ENCODE peak calls at places on chromosomes 3 and 15, in seven cellular contexts. O is Caco-2, Y is fibroblast of mammary gland, F is esophagus squamous epithelium, G is epithelial cell of esophagus, S is gastrocnemius medialis, Q is left lung. C is an unnamed sample.

GRCh38 chr3:123375014-123375940 is 73.6 kb downstream of the ADCY5 start:
- DNase-seq in G (no peak), Q (no peak), S (no peak), F (no peak), O (no peak), Y (no peak), C (no peak)

GRCh38 chr15:83605049-83605448 is 48.9 kb upstream of the ADAMTSL3 start:
- DNase-seq in S (no peak), O (no peak), Y (no peak), Q (no peak), G (no peak), F (no peak), C (no peak)

GRCh38 chr3:127742580-127742979 is 69.8 kb downstream of the ABTB1 start:
- DNase-seq in Q (no peak), F (no peak), Y (no peak), G (no peak), S (no peak), O (no peak), C (no peak)

GRCh38 chr3:46369675-46370132 is 1.0 kb upstream of the CCR5 start:
- DNase-seq in Y (no peak), F (no peak), O (no peak), Q (no peak), S (no peak), G (no peak), C (no peak)

GRCh38 chr3:139124197-139124596 is 79.5 kb upstream of the PRR23C start:
- DNase-seq in O (no peak), Q (no peak), G (no peak), S (no peak), F (no peak), Y (no peak), C (no peak)

GRCh38 chr3:97359958-97360357 is 404.6 kb upstream of the ARL6 start:
- DNase-seq in O (no peak), S (no peak), Y (no peak), G (no peak), F (no peak), Q (no peak), C (no peak)

GRCh38 chr3:182445576-182445975 is 347.7 kb upstream of the ATP11B start:
- DNase-seq in G (no peak), Q (peak), O (peak), Y (no peak), F (no peak), S (no peak), C (no peak)

GRCh38 chr15:98896002-98896721 is 111.4 kb downstream of the PGPEP1L start:
- DNase-seq in O (no peak), G (peak), Y (peak), F (no peak), S (no peak), Q (no peak), C (peak)

GRCh38 chr15:64558460-64559179 is 98.2 kb downstream of the ZNF609 start:
- DNase-seq in O (no peak), F (no peak), G (no peak), Y (no peak), Q (no peak), S (no peak), C (no peak)
- H3K4me3 ChIP-seq in O (no peak), F (no peak), G (no peak), Y (no peak), Q (no peak), S (no peak), C (no peak)

GRCh38 chr3:14373753-14374376 is 28.5 kb upstream of the SLC6A6 start:
- DNase-seq in G (no peak), S (no peak), Y (no peak), Q (no peak), F (no peak), O (no peak), C (no peak)

GRCh38 chr3:14377044-14377837 is 25.2 kb upstream of the SLC6A6 start:
- DNase-seq in Q (no peak), G (no peak), Y (no peak), O (no peak), S (no peak), F (no peak), C (no peak)

GRCh38 chr3:14374444-14374883 is 27.9 kb upstream of the SLC6A6 start:
- DNase-seq in G (peak), Y (no peak), S (no peak), O (peak), Q (peak), F (no peak), C (no peak)

GRCh38 chr3:14376348-14377043 is 25.9 kb upstream of the SLC6A6 start:
- DNase-seq in Y (no peak), Q (peak), S (no peak), G (no peak), O (no peak), F (no peak), C (no peak)

GRCh38 chr3:14375192-14375591 is 27.2 kb upstream of the SLC6A6 start:
- DNase-seq in F (no peak), O (no peak), Y (no peak), G (no peak), S (no peak), Q (peak), C (no peak)
- TF ChIP-seq CTCF in F (no peak), O (no peak), Y (no peak), G (no peak), S (no peak), Q (no peak), C (no peak)

DNA sequence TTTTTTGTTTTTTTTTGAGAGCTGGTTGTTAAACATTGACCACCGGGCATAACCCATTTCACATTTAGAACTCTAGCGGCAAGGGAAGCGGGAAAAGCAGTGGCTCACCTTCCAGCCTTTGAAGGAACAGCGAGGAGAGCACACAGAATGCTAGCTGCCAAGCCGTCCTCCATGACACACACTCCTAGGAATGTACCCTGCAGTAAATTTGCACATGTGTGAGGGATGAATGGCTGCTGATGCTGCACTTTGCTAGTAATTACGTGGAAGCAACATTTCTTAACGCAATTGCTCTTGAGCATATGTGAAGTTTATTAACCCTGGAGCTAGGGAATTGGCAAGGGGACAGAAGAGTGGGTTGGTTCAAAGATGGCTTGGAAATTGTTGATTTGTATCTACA is 123.7 kb downstream of the CHSY1 start:
- DNase-seq in F (no peak), Q (no peak), Y (peak), G (peak), O (no peak), S (no peak), C (peak)
- H3K4me3 ChIP-seq in F (no peak), Q (no peak), Y (no peak), G (no peak), O (no peak), S (no peak), C (no peak)

GRCh38 chr15:41661078-41661528 is 898 bp downstream of the MGA start:
- DNase-seq in O (no peak), F (no peak), Y (no peak), Q (no peak), G (no peak), S (no peak), C (no peak)
- TF ChIP-seq CTCF in O (no peak), F (no peak), Y (no peak), Q (no peak), G (no peak), S (no peak), C (no peak)

GRCh38 chr15:39130556-39131379 is 450.1 kb upstream of the THBS1 start:
- DNase-seq in O (no peak), G (no peak), F (no peak), Q (no peak), Y (peak), S (no peak), C (peak)
- H3K4me3 ChIP-seq in O (no peak), G (no peak), F (no peak), Q (no peak), Y (no peak), S (no peak), C (no peak)

DNA sequence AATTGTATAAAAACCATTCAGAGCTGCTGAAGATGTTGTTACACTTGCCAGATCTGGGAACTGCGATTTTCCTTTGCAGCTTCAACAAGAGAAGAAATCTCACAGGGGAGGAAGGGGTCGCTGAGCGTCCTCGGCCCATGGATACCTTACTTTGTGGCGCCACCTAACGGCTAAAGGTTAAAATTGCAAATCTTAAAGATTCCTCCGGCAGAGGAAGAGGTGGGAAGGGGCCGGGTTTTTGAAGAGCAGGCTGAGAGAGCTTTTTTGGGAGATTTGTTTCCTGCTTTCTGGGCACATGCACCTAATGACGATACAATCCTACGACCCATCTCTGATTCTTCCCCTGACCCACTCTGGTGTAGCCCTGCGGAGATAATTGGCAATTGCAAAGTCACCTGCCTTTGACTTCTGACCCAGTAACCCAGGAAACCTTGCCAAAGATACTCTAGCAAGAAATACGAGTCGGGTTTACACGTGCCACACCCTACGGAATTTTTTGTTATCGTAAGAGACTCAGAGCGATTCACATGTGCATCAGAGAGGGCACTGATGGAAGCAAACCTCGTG is 55.4 kb upstream of the CHRNA7 start:
- DNase-seq in Q (no peak), O (peak), S (no peak), G (no peak), F (no peak), Y (peak), C (no peak)
- TF ChIP-seq CTCF in Q (peak), O (peak), S (peak), G (peak), F (peak), Y (peak), C (peak)

DNA sequence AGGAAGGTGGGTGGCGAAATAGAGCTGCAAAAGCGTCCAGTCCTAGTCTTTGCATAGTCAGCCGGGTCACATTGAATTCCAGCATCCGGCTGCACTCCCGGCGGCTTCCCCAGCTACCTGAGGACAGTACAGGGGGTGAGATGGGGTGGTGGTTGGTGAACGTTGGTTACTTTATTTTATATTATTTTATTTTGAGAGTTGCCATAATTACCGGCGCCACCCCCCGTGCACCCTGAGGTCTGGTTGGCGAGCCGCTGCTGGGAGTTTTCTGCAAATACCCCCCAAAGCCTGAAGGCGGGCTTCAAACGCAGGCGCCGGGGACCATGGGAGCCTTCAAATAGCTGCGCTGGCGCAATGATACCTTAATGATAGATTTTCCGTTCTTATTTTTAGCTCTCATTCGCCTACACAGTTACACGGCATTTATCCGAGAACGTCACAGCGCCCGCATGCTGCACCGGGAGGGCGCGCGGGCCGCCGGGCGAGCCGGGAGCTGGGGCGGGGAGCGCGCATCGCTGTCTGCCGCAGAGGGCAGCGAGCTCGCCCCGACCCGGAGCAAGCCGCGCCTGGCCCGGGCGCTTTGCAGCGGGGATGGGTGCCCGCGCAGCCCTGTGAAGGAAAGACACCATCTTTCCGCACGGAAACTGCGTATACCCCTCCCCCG is 756 bp upstream of the RASGRF1 start:
- DNase-seq in Y (peak), F (no peak), O (peak), S (no peak), G (peak), Q (no peak), C (peak)
- H3K4me3 ChIP-seq in Y (no peak), F (no peak), O (no peak), S (peak), G (no peak), Q (peak), C (no peak)

C was measured in foreskin fibroblast.